ENCODE peak calls at places on chromosomes 2 and 18, in six cellular contexts. One of them, this sample, is unnamed.

GRCh38 chr2:25417715-25418369 is 76.1 kb upstream of the DNMT3A start:
- DNase-seq in H1: no peak
- DNase-seq in GM12878: peak; percentile 96
- DNase-seq in HepG2: no peak
- DNase-seq in GM12891: no peak
- DNase-seq in K562: peak; percentile 13
- DNase-seq in this sample: no peak

GRCh38 chr2:25077792-25078170 is 35.9 kb downstream of the EFR3B start:
- DNase-seq in HepG2: no peak
- DNase-seq in GM12878: no peak
- DNase-seq in H1: no peak
- DNase-seq in GM12891: no peak
- DNase-seq in K562: no peak
- DNase-seq in this sample: no peak

GRCh38 chr2:231709981-231710750 is 1.8 kb downstream of the PTMA start:
- DNase-seq in GM12891: peak; percentile 78
- DNase-seq in HepG2: peak; percentile 78
- DNase-seq in GM12878: peak; percentile 28
- DNase-seq in H1: no peak
- DNase-seq in K562: peak; percentile 73
- DNase-seq in this sample: peak; percentile 86

GRCh38 chr2:194883711-194884110 is 773.3 kb upstream of the SLC39A10 start:
- DNase-seq in GM12891: no peak
- DNase-seq in HepG2: no peak
- DNase-seq in GM12878: no peak
- DNase-seq in H1: no peak
- DNase-seq in K562: no peak
- DNase-seq in this sample: no peak

GRCh38 chr2:64234150-64234549 is 89.9 kb upstream of the PELI1 start:
- DNase-seq in HepG2: no peak
- DNase-seq in K562: no peak
- DNase-seq in GM12878: no peak
- DNase-seq in GM12891: no peak
- DNase-seq in H1: no peak
- DNase-seq in this sample: no peak

GRCh38 chr2:159773876-159774275 is 24.1 kb downstream of the CD302 start:
- DNase-seq in GM12878: no peak
- DNase-seq in K562: no peak
- DNase-seq in GM12891: no peak
- DNase-seq in HepG2: no peak
- DNase-seq in H1: no peak
- DNase-seq in this sample: no peak

GRCh38 chr2:224850081-224850480 is 133.9 kb upstream of the CCDC195 start:
- DNase-seq in HepG2: no peak
- DNase-seq in GM12878: no peak
- DNase-seq in K562: no peak
- DNase-seq in H1: no peak
- DNase-seq in GM12891: no peak
- DNase-seq in this sample: no peak

GRCh38 chr18:31998880-31999279 is 19.7 kb upstream of the RNF125 start:
- DNase-seq in K562: no peak
- DNase-seq in GM12878: no peak
- DNase-seq in H1: no peak
- DNase-seq in HepG2: no peak
- DNase-seq in GM12891: no peak
- DNase-seq in this sample: no peak

GRCh38 chr18:74507120-74507881 is 11.1 kb downstream of the CNDP2 start:
- DNase-seq in GM12878: no peak
- DNase-seq in GM12891: no peak
- DNase-seq in H1: no peak
- DNase-seq in K562: no peak
- DNase-seq in HepG2: no peak
- DNase-seq in this sample: no peak

GRCh38 chr2:234917245-234917975 is 34.4 kb upstream of the SH3BP4 start:
- DNase-seq in K562: no peak
- DNase-seq in GM12891: no peak
- DNase-seq in GM12878: no peak
- DNase-seq in HepG2: no peak
- DNase-seq in H1: no peak
- DNase-seq in this sample: no peak

DNA sequence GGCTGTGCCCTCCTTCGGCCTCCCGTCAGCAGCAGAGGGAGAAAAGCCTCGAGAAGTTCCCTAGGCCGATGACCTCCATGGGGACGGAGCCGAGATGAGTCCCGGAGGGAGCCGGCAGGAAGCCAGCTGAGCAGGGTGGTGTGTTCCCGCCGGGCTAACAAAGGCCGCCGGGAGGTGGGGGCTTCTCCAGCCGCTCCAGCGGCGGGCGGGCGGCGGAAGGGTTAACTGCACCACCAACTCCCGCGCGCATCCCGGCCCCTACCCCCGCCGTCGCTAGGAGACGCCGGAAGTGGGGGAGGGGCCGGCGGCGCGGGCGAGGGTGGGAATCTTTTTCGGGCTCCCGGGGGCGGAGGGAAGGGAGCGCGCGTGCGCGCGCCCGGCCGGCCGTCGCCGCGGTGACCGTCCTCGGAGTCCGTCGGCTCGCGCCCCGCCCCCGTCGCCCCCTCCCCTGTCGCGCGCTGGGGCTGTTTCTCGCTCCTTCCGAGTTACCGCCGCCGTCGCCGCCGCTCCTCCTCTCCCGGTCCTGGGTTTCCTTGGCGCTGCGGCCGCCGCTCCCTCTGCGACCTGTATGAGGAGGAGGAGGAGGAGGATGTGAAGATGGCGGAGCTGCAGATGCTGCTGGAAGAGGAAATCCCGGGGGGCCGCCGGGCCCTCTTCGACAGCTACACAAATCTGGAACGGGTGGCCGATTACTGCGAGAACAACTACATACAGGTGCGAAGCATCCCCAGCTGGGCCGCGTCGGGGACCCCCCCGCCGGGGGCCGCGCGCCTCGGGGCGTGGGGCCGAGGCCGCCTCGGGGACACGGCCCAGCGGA is at the start of gene ABI2:
- DNase-seq in K562: peak; percentile 90
- DNase-seq in GM12891: peak; percentile 72
- DNase-seq in GM12878: no peak
- DNase-seq in H1: peak; percentile 81
- DNase-seq in HepG2: peak; percentile 84
- DNase-seq in this sample: peak; percentile 58
- TF ChIP-seq POLR2A in K562: peak; percentile 25
- TF ChIP-seq POLR2A in GM12891: no peak
- TF ChIP-seq POLR2A in GM12878: peak; percentile 50
- TF ChIP-seq POLR2A in H1: peak; percentile 90
- TF ChIP-seq POLR2A in HepG2: peak; percentile 80
- TF ChIP-seq POLR2A in this sample: peak; percentile 26

GRCh38 chr2:1708476-1709334 is 35.6 kb downstream of the PXDN start:
- DNase-seq in GM12878: no peak
- DNase-seq in HepG2: no peak
- DNase-seq in GM12891: no peak
- DNase-seq in H1: no peak
- DNase-seq in K562: no peak
- DNase-seq in this sample: no peak

GRCh38 chr2:1705557-1706076 is 38.7 kb downstream of the PXDN start:
- DNase-seq in HepG2: no peak
- DNase-seq in K562: no peak
- DNase-seq in GM12878: no peak
- DNase-seq in H1: no peak
- DNase-seq in GM12891: no peak
- DNase-seq in this sample: no peak

GRCh38 chr2:1709335-1709605 is 35.0 kb downstream of the PXDN start:
- DNase-seq in H1: no peak
- DNase-seq in K562: no peak
- DNase-seq in GM12891: no peak
- DNase-seq in GM12878: no peak
- DNase-seq in HepG2: no peak
- DNase-seq in this sample: no peak

GRCh38 chr2:1709970-1710560 is 34.2 kb downstream of the PXDN start:
- DNase-seq in K562: no peak
- DNase-seq in H1: no peak
- DNase-seq in GM12891: no peak
- DNase-seq in HepG2: no peak
- DNase-seq in GM12878: no peak
- DNase-seq in this sample: no peak

GRCh38 chr2:1707771-1708351 is 36.5 kb downstream of the PXDN start:
- DNase-seq in K562: no peak
- DNase-seq in GM12891: no peak
- DNase-seq in H1: peak; percentile 79
- DNase-seq in HepG2: no peak
- DNase-seq in GM12878: no peak
- DNase-seq in this sample: no peak
- TF ChIP-seq POLR2AphosphoS5 in K562: no peak
- TF ChIP-seq POLR2AphosphoS5 in GM12891: no peak
- TF ChIP-seq POLR2AphosphoS5 in H1: no peak
- TF ChIP-seq POLR2AphosphoS5 in HepG2: no peak
- TF ChIP-seq POLR2AphosphoS5 in GM12878: no peak
- TF ChIP-seq POLR2AphosphoS5 in this sample: no peak

GRCh38 chr2:142130111-142131015 is 453 bp downstream of the LRP1B start:
- DNase-seq in K562: no peak
- DNase-seq in HepG2: peak; percentile 15
- DNase-seq in H1: peak; percentile 25
- DNase-seq in GM12891: no peak
- DNase-seq in GM12878: no peak
- DNase-seq in this sample: peak; percentile 1
- TF ChIP-seq TAF1 in K562: no peak
- TF ChIP-seq TAF1 in HepG2: no peak
- TF ChIP-seq TAF1 in H1: peak; percentile 22
- TF ChIP-seq TAF1 in GM12891: no peak
- TF ChIP-seq TAF1 in GM12878: no peak
- TF ChIP-seq TAF1 in this sample: no peak

DNA sequence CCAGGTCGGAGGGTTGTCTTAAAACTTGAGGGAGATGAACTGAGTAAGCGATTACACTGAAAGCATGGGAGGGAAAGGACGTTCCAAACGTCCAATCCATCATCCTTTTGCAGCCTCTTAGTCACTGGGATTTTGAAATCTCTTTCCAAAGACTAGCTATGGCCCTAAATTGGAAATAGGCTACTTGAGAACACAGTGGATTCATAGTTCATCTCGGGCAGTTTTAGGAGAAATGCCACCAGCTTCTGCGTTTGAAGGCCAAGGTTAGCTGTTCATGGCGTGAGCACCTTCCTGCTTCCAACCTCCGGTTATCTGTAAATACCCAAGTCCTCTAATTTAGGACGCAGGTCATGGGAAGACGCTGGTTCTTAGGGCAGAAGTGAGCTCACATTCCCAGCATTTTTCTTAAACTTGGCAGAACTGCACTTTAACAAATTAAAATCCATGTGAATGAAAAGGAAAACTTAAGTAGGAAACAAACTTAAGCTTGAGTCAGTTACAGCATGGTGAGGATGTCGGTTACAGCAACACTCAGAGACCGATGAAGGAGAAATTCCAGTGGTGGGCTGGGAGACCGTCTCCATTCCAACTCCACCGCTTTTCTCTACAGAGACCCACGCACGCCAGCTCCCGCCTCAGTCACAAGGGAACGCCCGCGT is 692 bp upstream of the EML6 start:
- DNase-seq in H1: no peak
- DNase-seq in HepG2: no peak
- DNase-seq in GM12891: no peak
- DNase-seq in GM12878: no peak
- DNase-seq in K562: no peak
- DNase-seq in this sample: no peak
- TF ChIP-seq POLR2A in H1: no peak
- TF ChIP-seq POLR2A in HepG2: peak; percentile 93
- TF ChIP-seq POLR2A in GM12891: no peak
- TF ChIP-seq POLR2A in GM12878: no peak
- TF ChIP-seq POLR2A in K562: peak; percentile 80
- TF ChIP-seq POLR2A in this sample: no peak

DNA sequence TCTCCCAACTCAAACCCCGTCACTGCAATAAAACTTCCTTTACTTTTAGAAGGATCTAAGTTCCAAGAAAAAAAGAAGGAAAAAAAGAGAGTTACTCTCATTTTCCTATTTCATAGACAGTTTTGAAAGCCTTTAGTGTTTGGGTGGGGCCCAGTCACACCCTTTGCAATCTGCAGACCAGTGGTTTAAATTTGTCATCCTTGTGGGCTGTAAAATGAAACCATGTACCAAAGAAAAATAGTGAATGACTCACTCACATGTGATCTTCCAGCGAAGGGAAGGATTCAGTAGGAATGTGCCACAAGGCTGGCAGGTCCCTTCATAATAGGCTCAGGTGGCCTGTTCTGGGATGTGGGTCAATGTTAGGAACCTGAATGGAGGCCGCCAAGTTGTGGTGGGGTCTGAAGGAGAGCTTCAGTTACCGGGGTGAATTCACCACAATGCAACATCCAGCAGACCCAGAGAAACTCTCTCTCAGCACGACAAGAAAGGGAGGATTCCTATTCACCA is 28.3 kb downstream of the ANXA4 start:
- DNase-seq in GM12878: no peak
- DNase-seq in K562: peak; percentile 58
- DNase-seq in GM12891: no peak
- DNase-seq in H1: no peak
- DNase-seq in HepG2: peak; percentile 68
- DNase-seq in this sample: no peak
- TF ChIP-seq POLR2AphosphoS5 in GM12878: no peak
- TF ChIP-seq POLR2AphosphoS5 in K562: no peak
- TF ChIP-seq POLR2AphosphoS5 in GM12891: no peak
- TF ChIP-seq POLR2AphosphoS5 in H1: no peak
- TF ChIP-seq POLR2AphosphoS5 in HepG2: no peak
- TF ChIP-seq POLR2AphosphoS5 in this sample: no peak

DNA sequence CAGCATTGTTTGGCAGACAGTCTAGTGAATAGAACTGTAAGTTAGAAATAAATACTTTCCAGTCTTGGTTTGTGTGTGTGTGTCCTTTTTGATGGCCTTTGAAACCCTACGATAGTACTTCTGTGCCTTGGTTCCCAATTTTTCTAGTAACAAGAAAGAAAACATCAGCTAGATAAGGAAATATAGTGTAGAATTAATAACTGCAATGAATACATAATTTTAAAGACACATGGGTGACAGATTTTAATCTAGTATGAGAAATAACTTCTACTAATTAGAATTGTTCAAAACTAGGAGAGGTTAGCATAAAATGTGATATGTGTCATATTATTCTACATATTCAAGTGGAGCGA is 44.5 kb upstream of the NEMP2 start:
- DNase-seq in HepG2: no peak
- DNase-seq in GM12878: no peak
- DNase-seq in H1: no peak
- DNase-seq in K562: no peak
- DNase-seq in GM12891: no peak
- DNase-seq in this sample: no peak
- TF ChIP-seq TAF1 in HepG2: no peak
- TF ChIP-seq TAF1 in GM12878: no peak
- TF ChIP-seq TAF1 in H1: no peak
- TF ChIP-seq TAF1 in K562: no peak
- TF ChIP-seq TAF1 in GM12891: no peak
- TF ChIP-seq TAF1 in this sample: no peak

DNA sequence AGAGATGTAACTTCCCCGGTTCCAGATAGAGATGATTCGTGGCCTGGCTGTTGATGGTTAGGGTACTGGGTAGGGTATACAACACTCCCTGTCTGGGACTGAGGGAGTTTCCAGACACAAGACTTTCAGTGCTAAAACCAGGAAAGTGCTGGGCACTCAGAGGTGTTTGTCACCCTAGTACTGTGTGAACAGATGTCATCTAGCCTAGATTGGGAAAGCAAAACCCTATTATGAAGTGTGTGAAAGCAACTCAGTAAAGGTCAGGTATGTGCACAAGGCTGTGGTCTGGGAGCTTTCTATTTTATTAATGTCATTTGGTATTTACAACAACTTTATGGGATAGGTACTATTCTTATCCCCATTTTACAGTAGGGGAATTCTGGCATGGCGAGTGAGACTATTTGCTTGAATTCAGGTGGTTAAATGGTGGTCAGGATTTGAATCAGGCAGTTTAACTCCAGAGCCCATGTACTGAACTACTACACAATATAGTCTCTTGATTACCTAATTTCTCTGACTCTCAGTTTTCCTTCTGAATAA is 2.6 kb downstream of the BZW1 start:
- DNase-seq in GM12878: peak; percentile 51
- DNase-seq in GM12891: no peak
- DNase-seq in K562: no peak
- DNase-seq in HepG2: no peak
- DNase-seq in H1: no peak
- DNase-seq in this sample: no peak
- TF ChIP-seq POLR2A in GM12878: no peak
- TF ChIP-seq POLR2A in GM12891: peak; percentile 44
- TF ChIP-seq POLR2A in K562: no peak
- TF ChIP-seq POLR2A in HepG2: peak; percentile 47
- TF ChIP-seq POLR2A in H1: no peak
- TF ChIP-seq POLR2A in this sample: no peak